ENCODE peak calls at places on chromosomes 13 and 19, in five cellular contexts. One of them, this sample, is unnamed.

GRCh38 chr19:1767464-1767933 is 14.2 kb downstream of the ONECUT3 start:
- DNase-seq in mucosa of descending colon: no peak
- DNase-seq in cardiac muscle cell: peak
- DNase-seq in colonic mucosa: peak
- DNase-seq in tibial artery: no peak
- DNase-seq in this sample: no peak

GRCh38 chr13:113897161-113897560 is 33.3 kb upstream of the GAS6 start:
- DNase-seq in mucosa of descending colon: no peak
- DNase-seq in colonic mucosa: no peak
- DNase-seq in tibial artery: no peak
- DNase-seq in cardiac muscle cell: peak
- DNase-seq in this sample: peak

GRCh38 chr13:20128459-20128927 is 32.4 kb downstream of the GJA3 start:
- DNase-seq in cardiac muscle cell: no peak
- DNase-seq in colonic mucosa: peak
- DNase-seq in mucosa of descending colon: no peak
- DNase-seq in tibial artery: no peak
- DNase-seq in this sample: no peak

GRCh38 chr19:35357867-35358573 is at the start of gene FFAR3:
- DNase-seq in cardiac muscle cell: peak
- DNase-seq in colonic mucosa: no peak
- DNase-seq in tibial artery: peak
- DNase-seq in mucosa of descending colon: no peak
- DNase-seq in this sample: no peak

GRCh38 chr13:111912453-111912866 is 154.5 kb upstream of the SOX1 start:
- DNase-seq in colonic mucosa: peak
- DNase-seq in tibial artery: peak
- DNase-seq in cardiac muscle cell: no peak
- DNase-seq in mucosa of descending colon: no peak
- DNase-seq in this sample: no peak

GRCh38 chr19:33460221-33460908 is 61.2 kb downstream of the PEPD start:
- DNase-seq in colonic mucosa: no peak
- DNase-seq in tibial artery: peak
- DNase-seq in mucosa of descending colon: no peak
- DNase-seq in cardiac muscle cell: no peak
- DNase-seq in this sample: no peak

GRCh38 chr13:36358352-36358751 is 12.2 kb upstream of the SPART start:
- DNase-seq in colonic mucosa: no peak
- DNase-seq in cardiac muscle cell: no peak
- DNase-seq in tibial artery: no peak
- DNase-seq in mucosa of descending colon: no peak
- DNase-seq in this sample: no peak

GRCh38 chr19:55080915-55081772 is 5.5 kb downstream of the EPS8L1 start:
- DNase-seq in cardiac muscle cell: peak
- DNase-seq in tibial artery: no peak
- DNase-seq in colonic mucosa: peak
- DNase-seq in mucosa of descending colon: peak
- DNase-seq in this sample: peak

GRCh38 chr13:20332361-20333096 is 100.4 kb upstream of the GJB6 start:
- DNase-seq in colonic mucosa: no peak
- DNase-seq in tibial artery: no peak
- DNase-seq in cardiac muscle cell: peak
- DNase-seq in mucosa of descending colon: no peak
- DNase-seq in this sample: no peak

GRCh38 chr13:40624338-40624737 is 42.1 kb downstream of the FOXO1 start:
- DNase-seq in tibial artery: no peak
- DNase-seq in cardiac muscle cell: peak
- DNase-seq in mucosa of descending colon: no peak
- DNase-seq in colonic mucosa: no peak
- DNase-seq in this sample: no peak

GRCh38 chr13:101417043-101417406 is 717 bp upstream of the NALCN start:
- DNase-seq in mucosa of descending colon: no peak
- DNase-seq in cardiac muscle cell: peak
- DNase-seq in colonic mucosa: no peak
- DNase-seq in tibial artery: no peak
- DNase-seq in this sample: no peak

DNA sequence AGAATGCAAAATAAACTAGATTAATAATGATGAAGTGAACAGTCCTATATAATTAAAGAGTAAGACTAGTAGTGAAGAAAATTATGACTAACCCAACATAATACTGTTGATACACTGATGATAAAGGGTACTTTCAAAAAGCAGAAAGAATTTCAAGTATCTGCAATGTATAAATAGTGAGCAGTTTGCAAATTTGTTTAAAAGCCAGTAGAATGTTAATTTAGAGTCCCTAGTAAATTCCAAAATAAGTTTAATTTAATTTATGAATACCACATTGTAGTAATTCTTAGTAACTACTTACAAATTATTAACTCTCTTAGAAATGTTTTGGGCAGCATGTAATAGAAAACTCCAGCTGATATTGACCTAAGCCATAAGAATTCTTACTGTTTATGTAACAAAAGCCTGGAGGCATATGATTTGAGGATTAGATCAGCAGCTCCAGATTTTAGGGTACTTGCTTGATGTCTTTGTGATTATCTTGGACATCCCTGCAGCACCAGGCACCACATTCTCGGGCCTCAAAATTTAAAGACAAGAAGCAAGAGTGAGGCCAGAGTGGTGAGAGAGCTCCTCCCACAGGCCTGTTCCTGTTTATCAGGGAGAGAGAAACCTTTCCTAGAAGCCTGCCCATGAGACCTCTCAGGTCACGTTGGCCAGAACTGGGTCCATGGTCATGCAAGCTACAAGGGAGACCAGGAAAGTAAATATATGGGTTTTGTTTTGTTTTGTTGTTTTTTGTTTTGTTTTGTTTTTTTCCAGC is 67.6 kb upstream of the TDRD3 start:
- DNase-seq in cardiac muscle cell: peak
- DNase-seq in colonic mucosa: peak
- DNase-seq in tibial artery: no peak
- DNase-seq in mucosa of descending colon: no peak
- DNase-seq in this sample: no peak
- TF ChIP-seq CTCF in cardiac muscle cell: peak
- TF ChIP-seq CTCF in colonic mucosa: no peak
- TF ChIP-seq CTCF in tibial artery: peak
- TF ChIP-seq CTCF in mucosa of descending colon: no peak
- TF ChIP-seq CTCF in this sample: no peak

GRCh38 chr19:7830272-7830771 is 304 bp downstream of the EVI5L start:
- DNase-seq in colonic mucosa: peak
- DNase-seq in cardiac muscle cell: no peak
- DNase-seq in tibial artery: no peak
- DNase-seq in mucosa of descending colon: no peak
- DNase-seq in this sample: peak

GRCh38 chr19:7830823-7831222 is 805 bp downstream of the EVI5L start:
- DNase-seq in cardiac muscle cell: no peak
- DNase-seq in colonic mucosa: no peak
- DNase-seq in tibial artery: no peak
- DNase-seq in mucosa of descending colon: peak
- DNase-seq in this sample: no peak

GRCh38 chr19:7832009-7832408 is 2.0 kb downstream of the EVI5L start:
- DNase-seq in mucosa of descending colon: peak
- DNase-seq in tibial artery: no peak
- DNase-seq in colonic mucosa: no peak
- DNase-seq in cardiac muscle cell: no peak
- DNase-seq in this sample: no peak

GRCh38 chr19:7832781-7833180 is 2.8 kb downstream of the EVI5L start:
- DNase-seq in cardiac muscle cell: peak
- DNase-seq in tibial artery: no peak
- DNase-seq in colonic mucosa: no peak
- DNase-seq in mucosa of descending colon: no peak
- DNase-seq in this sample: no peak

DNA sequence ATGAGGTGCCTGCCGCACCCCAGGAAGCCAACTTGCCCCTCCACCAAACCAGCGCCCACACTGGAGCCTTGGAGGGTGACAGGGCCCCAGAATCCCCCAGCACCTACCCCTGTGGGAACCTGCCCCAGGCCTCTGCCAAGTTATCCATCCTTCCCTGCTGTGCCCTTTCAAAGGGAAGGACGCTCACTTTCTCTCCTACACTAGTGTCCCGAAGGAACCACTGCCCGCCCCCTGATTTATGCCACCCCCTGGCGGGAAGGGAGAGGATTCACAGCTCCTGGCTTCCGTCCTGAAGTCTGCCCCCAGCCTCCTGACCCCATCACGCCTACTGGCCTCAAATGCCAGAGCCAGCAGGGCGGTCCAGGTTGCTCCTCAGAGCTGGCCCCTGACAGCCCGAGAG is 1.4 kb downstream of the EVI5L start:
- DNase-seq in tibial artery: no peak
- DNase-seq in colonic mucosa: no peak
- DNase-seq in cardiac muscle cell: peak
- DNase-seq in mucosa of descending colon: peak
- DNase-seq in this sample: no peak
- H3K4me3 ChIP-seq in tibial artery: no peak
- H3K4me3 ChIP-seq in colonic mucosa: no peak
- H3K4me3 ChIP-seq in cardiac muscle cell: no peak
- H3K4me3 ChIP-seq in mucosa of descending colon: no peak
- H3K4me3 ChIP-seq in this sample: no peak

GRCh38 chr13:63636231-63636993 is 2220.8 kb upstream of the PCDH20 start:
- DNase-seq in mucosa of descending colon: no peak
- DNase-seq in colonic mucosa: no peak
- DNase-seq in cardiac muscle cell: no peak
- DNase-seq in tibial artery: no peak
- DNase-seq in this sample: no peak
- TF ChIP-seq CTCF in mucosa of descending colon: no peak
- TF ChIP-seq CTCF in colonic mucosa: no peak
- TF ChIP-seq CTCF in cardiac muscle cell: no peak
- TF ChIP-seq CTCF in tibial artery: no peak
- TF ChIP-seq CTCF in this sample: no peak

GRCh38 chr13:60583911-60584753 is 187.1 kb downstream of the TDRD3 start:
- DNase-seq in cardiac muscle cell: peak
- DNase-seq in colonic mucosa: no peak
- DNase-seq in mucosa of descending colon: no peak
- DNase-seq in tibial artery: no peak
- DNase-seq in this sample: peak
- H3K4me3 ChIP-seq in cardiac muscle cell: no peak
- H3K4me3 ChIP-seq in colonic mucosa: no peak
- H3K4me3 ChIP-seq in mucosa of descending colon: no peak
- H3K4me3 ChIP-seq in tibial artery: no peak
- H3K4me3 ChIP-seq in this sample: no peak

GRCh38 chr19:50794074-50794777 is 4.0 kb downstream of the ACP4 start:
- DNase-seq in cardiac muscle cell: no peak
- DNase-seq in colonic mucosa: peak
- DNase-seq in tibial artery: no peak
- DNase-seq in mucosa of descending colon: peak
- DNase-seq in this sample: no peak

GRCh38 chr19:50793558-50794065 is 3.4 kb downstream of the ACP4 start:
- DNase-seq in mucosa of descending colon: no peak
- DNase-seq in tibial artery: no peak
- DNase-seq in colonic mucosa: no peak
- DNase-seq in cardiac muscle cell: no peak
- DNase-seq in this sample: no peak

GRCh38 chr19:50795665-50796073 is 5.5 kb downstream of the ACP4 start:
- DNase-seq in colonic mucosa: no peak
- DNase-seq in tibial artery: no peak
- DNase-seq in cardiac muscle cell: no peak
- DNase-seq in mucosa of descending colon: no peak
- DNase-seq in this sample: no peak

GRCh38 chr19:50796128-50796633 is 6.0 kb downstream of the ACP4 start:
- DNase-seq in tibial artery: no peak
- DNase-seq in colonic mucosa: no peak
- DNase-seq in cardiac muscle cell: no peak
- DNase-seq in mucosa of descending colon: no peak
- DNase-seq in this sample: no peak

DNA sequence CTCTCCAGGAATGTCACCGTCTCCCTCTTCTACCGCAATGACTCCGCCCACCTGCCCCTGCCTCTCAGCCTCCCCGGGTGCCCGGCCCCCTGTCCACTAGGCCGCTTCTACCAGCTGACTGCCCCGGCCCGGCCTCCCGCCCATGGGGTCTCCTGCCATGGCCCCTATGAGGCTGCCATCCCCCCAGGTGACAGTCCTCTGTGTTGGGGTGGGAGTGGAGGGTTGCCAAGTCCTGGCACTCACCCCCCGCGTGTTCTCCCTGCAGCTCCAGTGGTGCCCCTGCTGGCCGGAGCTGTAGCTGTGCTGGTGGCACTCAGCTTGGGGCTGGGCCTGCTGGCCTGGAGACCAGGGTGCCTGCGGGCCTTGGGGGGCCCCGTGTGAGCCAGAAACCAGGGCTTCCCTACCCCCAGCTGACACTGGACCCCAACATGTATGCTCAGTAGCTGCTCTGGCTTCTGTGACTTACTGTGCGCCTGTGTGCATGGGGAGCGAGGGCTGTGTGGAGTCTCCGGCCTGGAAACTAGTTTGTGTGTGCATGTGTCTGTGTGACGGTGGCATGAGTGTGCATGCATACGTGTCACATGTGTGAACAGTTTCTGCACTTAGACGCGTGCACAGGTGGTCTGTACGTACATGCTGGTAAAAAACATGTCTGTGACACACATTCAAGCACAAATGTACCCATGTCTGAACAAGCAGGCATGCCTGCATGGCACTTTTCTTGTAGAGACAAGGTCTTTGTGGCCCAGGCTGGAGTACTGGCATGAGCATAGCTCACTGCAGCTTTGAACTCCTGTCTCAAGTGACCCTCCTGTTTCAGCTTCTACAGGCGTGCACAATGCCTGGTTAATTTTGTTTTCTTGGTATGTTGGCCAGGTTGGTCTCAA is 4.8 kb downstream of the ACP4 start:
- DNase-seq in colonic mucosa: no peak
- DNase-seq in tibial artery: no peak
- DNase-seq in mucosa of descending colon: peak
- DNase-seq in cardiac muscle cell: no peak
- DNase-seq in this sample: no peak
- TF ChIP-seq CTCF in colonic mucosa: no peak
- TF ChIP-seq CTCF in tibial artery: no peak
- TF ChIP-seq CTCF in mucosa of descending colon: no peak
- TF ChIP-seq CTCF in cardiac muscle cell: peak
- TF ChIP-seq CTCF in this sample: no peak

GRCh38 chr13:107438251-107438650 is 777.1 kb downstream of the LIG4 start:
- DNase-seq in mucosa of descending colon: no peak
- DNase-seq in colonic mucosa: no peak
- DNase-seq in tibial artery: no peak
- DNase-seq in cardiac muscle cell: no peak
- DNase-seq in this sample: no peak

DNA sequence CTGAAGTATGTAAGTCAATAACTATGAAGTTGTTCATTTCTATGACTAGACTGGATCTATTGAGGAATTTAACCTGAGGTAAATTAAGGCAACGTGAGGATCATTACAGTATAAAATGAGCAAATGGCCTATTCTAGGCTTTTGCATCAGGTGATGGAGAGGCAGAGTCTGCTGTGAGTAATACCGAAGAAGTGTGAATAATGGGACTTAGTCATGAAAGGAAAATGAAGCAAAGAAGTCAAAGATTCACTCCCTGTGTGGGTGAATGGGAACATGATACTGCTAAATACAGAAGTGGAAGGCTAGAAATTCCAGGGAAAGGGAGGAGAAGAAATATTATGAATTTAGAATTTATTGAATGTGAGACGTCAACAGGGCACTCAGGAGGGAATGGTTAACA is 774.1 kb downstream of the LIG4 start:
- DNase-seq in tibial artery: no peak
- DNase-seq in cardiac muscle cell: peak
- DNase-seq in colonic mucosa: no peak
- DNase-seq in mucosa of descending colon: no peak
- DNase-seq in this sample: no peak
- H3K4me3 ChIP-seq in tibial artery: no peak
- H3K4me3 ChIP-seq in cardiac muscle cell: no peak
- H3K4me3 ChIP-seq in colonic mucosa: no peak
- H3K4me3 ChIP-seq in mucosa of descending colon: no peak
- H3K4me3 ChIP-seq in this sample: no peak